ENCODE peak calls at places on chromosomes 7 and 10, in eight cellular contexts. One of them, this sample, is unnamed.

GRCh38 chr10:131092876-131093275 is 218.6 kb downstream of the TCERG1L start:
- DNase-seq in nucleus accumbens: no peak
- DNase-seq in AG09319: no peak
- DNase-seq in transverse colon: no peak
- DNase-seq in fibroblast of lung: no peak
- DNase-seq in stimulated activated CD4-positive, alpha-beta T cell treated with anti-CD3 and anti-CD28 coated beads, Interleukin-2, amount 100 ng/mL, for 48 hours: no peak
- DNase-seq in WTC11: no peak
- DNase-seq in NCI-H524 treated with DMSO at 0.1 percent for 48 hours: no peak
- DNase-seq in this sample: no peak

GRCh38 chr10:18290651-18291313 is 150.6 kb downstream of the CACNB2 start:
- DNase-seq in nucleus accumbens: no peak
- DNase-seq in AG09319: no peak
- DNase-seq in transverse colon: no peak
- DNase-seq in fibroblast of lung: no peak
- DNase-seq in stimulated activated CD4-positive, alpha-beta T cell treated with anti-CD3 and anti-CD28 coated beads, Interleukin-2, amount 100 ng/mL, for 48 hours: no peak
- DNase-seq in WTC11: no peak
- DNase-seq in NCI-H524 treated with DMSO at 0.1 percent for 48 hours: peak
- DNase-seq in this sample: no peak

GRCh38 chr7:13990319-13990983 is 985 bp upstream of the ETV1 start:
- DNase-seq in nucleus accumbens: peak
- DNase-seq in AG09319: no peak
- DNase-seq in transverse colon: peak
- DNase-seq in fibroblast of lung: peak
- DNase-seq in stimulated activated CD4-positive, alpha-beta T cell treated with anti-CD3 and anti-CD28 coated beads, Interleukin-2, amount 100 ng/mL, for 48 hours: peak
- DNase-seq in WTC11: peak
- DNase-seq in NCI-H524 treated with DMSO at 0.1 percent for 48 hours: peak
- DNase-seq in this sample: peak

GRCh38 chr10:110387983-110388681 is 83.4 kb upstream of the SMNDC1 start:
- DNase-seq in nucleus accumbens: no peak
- DNase-seq in AG09319: no peak
- DNase-seq in transverse colon: no peak
- DNase-seq in fibroblast of lung: no peak
- DNase-seq in stimulated activated CD4-positive, alpha-beta T cell treated with anti-CD3 and anti-CD28 coated beads, Interleukin-2, amount 100 ng/mL, for 48 hours: peak
- DNase-seq in WTC11: no peak
- DNase-seq in NCI-H524 treated with DMSO at 0.1 percent for 48 hours: no peak
- DNase-seq in this sample: no peak

GRCh38 chr10:78299861-78300453 is 266.3 kb downstream of the RPS24 start:
- DNase-seq in nucleus accumbens: no peak
- DNase-seq in AG09319: no peak
- DNase-seq in transverse colon: peak
- DNase-seq in fibroblast of lung: no peak
- DNase-seq in stimulated activated CD4-positive, alpha-beta T cell treated with anti-CD3 and anti-CD28 coated beads, Interleukin-2, amount 100 ng/mL, for 48 hours: no peak
- DNase-seq in WTC11: no peak
- DNase-seq in NCI-H524 treated with DMSO at 0.1 percent for 48 hours: no peak
- DNase-seq in this sample: peak

GRCh38 chr10:6737080-6737641 is 157.1 kb upstream of the PRKCQ start:
- DNase-seq in nucleus accumbens: no peak
- DNase-seq in AG09319: no peak
- DNase-seq in transverse colon: no peak
- DNase-seq in fibroblast of lung: peak
- DNase-seq in stimulated activated CD4-positive, alpha-beta T cell treated with anti-CD3 and anti-CD28 coated beads, Interleukin-2, amount 100 ng/mL, for 48 hours: no peak
- DNase-seq in WTC11: peak
- DNase-seq in NCI-H524 treated with DMSO at 0.1 percent for 48 hours: no peak
- DNase-seq in this sample: peak

GRCh38 chr7:133853706-133854276 is 273.3 kb upstream of the LRGUK start:
- DNase-seq in nucleus accumbens: no peak
- DNase-seq in AG09319: peak
- DNase-seq in transverse colon: peak
- DNase-seq in fibroblast of lung: peak
- DNase-seq in stimulated activated CD4-positive, alpha-beta T cell treated with anti-CD3 and anti-CD28 coated beads, Interleukin-2, amount 100 ng/mL, for 48 hours: no peak
- DNase-seq in WTC11: peak
- DNase-seq in NCI-H524 treated with DMSO at 0.1 percent for 48 hours: peak
- DNase-seq in this sample: peak

GRCh38 chr10:58336242-58336641 is 1.4 kb downstream of the UBE2D1 start:
- DNase-seq in nucleus accumbens: no peak
- DNase-seq in AG09319: no peak
- DNase-seq in transverse colon: no peak
- DNase-seq in fibroblast of lung: no peak
- DNase-seq in stimulated activated CD4-positive, alpha-beta T cell treated with anti-CD3 and anti-CD28 coated beads, Interleukin-2, amount 100 ng/mL, for 48 hours: no peak
- DNase-seq in WTC11: no peak
- DNase-seq in NCI-H524 treated with DMSO at 0.1 percent for 48 hours: no peak
- DNase-seq in this sample: no peak

GRCh38 chr7:45699726-45700390 is 125.7 kb downstream of the ADCY1 start:
- DNase-seq in nucleus accumbens: no peak
- DNase-seq in AG09319: no peak
- DNase-seq in transverse colon: no peak
- DNase-seq in fibroblast of lung: no peak
- DNase-seq in stimulated activated CD4-positive, alpha-beta T cell treated with anti-CD3 and anti-CD28 coated beads, Interleukin-2, amount 100 ng/mL, for 48 hours: no peak
- DNase-seq in WTC11: peak
- DNase-seq in NCI-H524 treated with DMSO at 0.1 percent for 48 hours: no peak
- DNase-seq in this sample: no peak

GRCh38 chr7:55066479-55066878 is 47.7 kb downstream of the EGFR start:
- DNase-seq in nucleus accumbens: no peak
- DNase-seq in AG09319: no peak
- DNase-seq in transverse colon: no peak
- DNase-seq in fibroblast of lung: peak
- DNase-seq in stimulated activated CD4-positive, alpha-beta T cell treated with anti-CD3 and anti-CD28 coated beads, Interleukin-2, amount 100 ng/mL, for 48 hours: no peak
- DNase-seq in WTC11: no peak
- DNase-seq in NCI-H524 treated with DMSO at 0.1 percent for 48 hours: no peak
- DNase-seq in this sample: no peak

GRCh38 chr7:16636533-16637173 is 8.9 kb downstream of the ANKMY2 start:
- DNase-seq in nucleus accumbens: no peak
- DNase-seq in AG09319: peak
- DNase-seq in transverse colon: no peak
- DNase-seq in fibroblast of lung: peak
- DNase-seq in stimulated activated CD4-positive, alpha-beta T cell treated with anti-CD3 and anti-CD28 coated beads, Interleukin-2, amount 100 ng/mL, for 48 hours: no peak
- DNase-seq in WTC11: no peak
- DNase-seq in NCI-H524 treated with DMSO at 0.1 percent for 48 hours: no peak
- DNase-seq in this sample: no peak

GRCh38 chr7:32204361-32205018 is 134.3 kb upstream of the PDE1C start:
- DNase-seq in nucleus accumbens: peak
- DNase-seq in AG09319: no peak
- DNase-seq in transverse colon: peak
- DNase-seq in fibroblast of lung: peak
- DNase-seq in stimulated activated CD4-positive, alpha-beta T cell treated with anti-CD3 and anti-CD28 coated beads, Interleukin-2, amount 100 ng/mL, for 48 hours: no peak
- DNase-seq in WTC11: peak
- DNase-seq in NCI-H524 treated with DMSO at 0.1 percent for 48 hours: peak
- DNase-seq in this sample: peak

GRCh38 chr7:140653319-140654108 is 12.9 kb upstream of the DENND2A start:
- DNase-seq in nucleus accumbens: peak
- DNase-seq in AG09319: peak
- DNase-seq in transverse colon: peak
- DNase-seq in fibroblast of lung: peak
- DNase-seq in stimulated activated CD4-positive, alpha-beta T cell treated with anti-CD3 and anti-CD28 coated beads, Interleukin-2, amount 100 ng/mL, for 48 hours: no peak
- DNase-seq in WTC11: peak
- DNase-seq in NCI-H524 treated with DMSO at 0.1 percent for 48 hours: peak
- DNase-seq in this sample: peak

GRCh38 chr7:55409474-55410225 is 44.5 kb downstream of the LANCL2 start:
- DNase-seq in nucleus accumbens: no peak
- DNase-seq in AG09319: no peak
- DNase-seq in transverse colon: no peak
- DNase-seq in fibroblast of lung: no peak
- DNase-seq in stimulated activated CD4-positive, alpha-beta T cell treated with anti-CD3 and anti-CD28 coated beads, Interleukin-2, amount 100 ng/mL, for 48 hours: no peak
- DNase-seq in WTC11: no peak
- DNase-seq in NCI-H524 treated with DMSO at 0.1 percent for 48 hours: no peak
- DNase-seq in this sample: no peak

GRCh38 chr10:63120554-63120953 is 12.6 kb upstream of the NRBF2 start:
- DNase-seq in nucleus accumbens: no peak
- DNase-seq in AG09319: peak
- DNase-seq in transverse colon: no peak
- DNase-seq in fibroblast of lung: peak
- DNase-seq in stimulated activated CD4-positive, alpha-beta T cell treated with anti-CD3 and anti-CD28 coated beads, Interleukin-2, amount 100 ng/mL, for 48 hours: no peak
- DNase-seq in WTC11: no peak
- DNase-seq in NCI-H524 treated with DMSO at 0.1 percent for 48 hours: peak
- DNase-seq in this sample: no peak

GRCh38 chr10:33808475-33808874 is 474.0 kb upstream of the NRP1 start:
- DNase-seq in nucleus accumbens: no peak
- DNase-seq in AG09319: no peak
- DNase-seq in transverse colon: no peak
- DNase-seq in fibroblast of lung: peak
- DNase-seq in stimulated activated CD4-positive, alpha-beta T cell treated with anti-CD3 and anti-CD28 coated beads, Interleukin-2, amount 100 ng/mL, for 48 hours: no peak
- DNase-seq in WTC11: no peak
- DNase-seq in NCI-H524 treated with DMSO at 0.1 percent for 48 hours: no peak
- DNase-seq in this sample: no peak

GRCh38 chr10:19993714-19994343 is 177.6 kb downstream of the PLXDC2 start:
- DNase-seq in nucleus accumbens: no peak
- DNase-seq in AG09319: no peak
- DNase-seq in transverse colon: no peak
- DNase-seq in fibroblast of lung: peak
- DNase-seq in stimulated activated CD4-positive, alpha-beta T cell treated with anti-CD3 and anti-CD28 coated beads, Interleukin-2, amount 100 ng/mL, for 48 hours: no peak
- DNase-seq in WTC11: no peak
- DNase-seq in NCI-H524 treated with DMSO at 0.1 percent for 48 hours: no peak
- DNase-seq in this sample: no peak

GRCh38 chr10:108465871-108466641 is 1301.5 kb upstream of the SORCS1 start:
- DNase-seq in nucleus accumbens: peak
- DNase-seq in AG09319: no peak
- DNase-seq in transverse colon: peak
- DNase-seq in fibroblast of lung: peak
- DNase-seq in stimulated activated CD4-positive, alpha-beta T cell treated with anti-CD3 and anti-CD28 coated beads, Interleukin-2, amount 100 ng/mL, for 48 hours: no peak
- DNase-seq in WTC11: peak
- DNase-seq in NCI-H524 treated with DMSO at 0.1 percent for 48 hours: no peak
- DNase-seq in this sample: peak

GRCh38 chr10:3977761-3978160 is 192.8 kb upstream of the KLF6 start:
- DNase-seq in nucleus accumbens: no peak
- DNase-seq in AG09319: no peak
- DNase-seq in transverse colon: no peak
- DNase-seq in fibroblast of lung: no peak
- DNase-seq in stimulated activated CD4-positive, alpha-beta T cell treated with anti-CD3 and anti-CD28 coated beads, Interleukin-2, amount 100 ng/mL, for 48 hours: no peak
- DNase-seq in WTC11: no peak
- DNase-seq in NCI-H524 treated with DMSO at 0.1 percent for 48 hours: no peak
- DNase-seq in this sample: no peak

GRCh38 chr7:100091411-100092181 is 2.8 kb downstream of the COPS6 start:
- DNase-seq in nucleus accumbens: no peak
- DNase-seq in AG09319: no peak
- DNase-seq in transverse colon: no peak
- DNase-seq in fibroblast of lung: peak
- DNase-seq in stimulated activated CD4-positive, alpha-beta T cell treated with anti-CD3 and anti-CD28 coated beads, Interleukin-2, amount 100 ng/mL, for 48 hours: no peak
- DNase-seq in WTC11: no peak
- DNase-seq in NCI-H524 treated with DMSO at 0.1 percent for 48 hours: no peak
- DNase-seq in this sample: peak

GRCh38 chr7:153327683-153328082 is 568.1 kb downstream of the ACTR3B start:
- DNase-seq in nucleus accumbens: no peak
- DNase-seq in AG09319: no peak
- DNase-seq in transverse colon: no peak
- DNase-seq in fibroblast of lung: no peak
- DNase-seq in stimulated activated CD4-positive, alpha-beta T cell treated with anti-CD3 and anti-CD28 coated beads, Interleukin-2, amount 100 ng/mL, for 48 hours: no peak
- DNase-seq in WTC11: no peak
- DNase-seq in NCI-H524 treated with DMSO at 0.1 percent for 48 hours: no peak
- DNase-seq in this sample: no peak

GRCh38 chr7:116210345-116211005 is at the start of gene TES:
- DNase-seq in nucleus accumbens: no peak
- DNase-seq in AG09319: no peak
- DNase-seq in transverse colon: peak
- DNase-seq in fibroblast of lung: peak
- DNase-seq in stimulated activated CD4-positive, alpha-beta T cell treated with anti-CD3 and anti-CD28 coated beads, Interleukin-2, amount 100 ng/mL, for 48 hours: peak
- DNase-seq in WTC11: peak
- DNase-seq in NCI-H524 treated with DMSO at 0.1 percent for 48 hours: no peak
- DNase-seq in this sample: peak

This sample was measured in H9.